ENCODE peak calls at places on chromosomes 11 and 22, in seven cellular contexts. X is lower lobe of right lung, I is OCI-LY7, J is fibroblast of lung, C is A549, E is psoas muscle, T is dorsolateral prefrontal cortex. R is an unnamed sample.

GRCh38 chr11:120793806-120794479 is 230.0 kb upstream of the TBCEL start:
- DNase-seq in E (no peak), T (no peak), I (no peak), C (no peak), X (no peak), J (no peak), R (no peak)

GRCh38 chr11:16982256-16982671 is 31.9 kb downstream of the PLEKHA7 start:
- DNase-seq in J (no peak), E (no peak), I (no peak), C (no peak), X (no peak), T (no peak), R (no peak)

GRCh38 chr11:63502252-63502820 is 3.5 kb upstream of the LGALS12 start:
- DNase-seq in E (no peak), T (no peak), C (no peak), X (no peak), I (no peak), J (no peak), R (no peak)

GRCh38 chr22:44638966-44639739 is 62.9 kb upstream of the PRR5 start:
- DNase-seq in E (no peak), X (peak), J (no peak), T (peak), I (no peak), C (no peak), R (no peak)

GRCh38 chr11:17918049-17918605 is 94.7 kb downstream of the SERGEF start:
- DNase-seq in J (no peak), I (no peak), X (no peak), E (no peak), T (no peak), C (no peak), R (no peak)

GRCh38 chr11:73172992-73173656 is 31.0 kb upstream of the FCHSD2 start:
- DNase-seq in E (no peak), J (no peak), I (no peak), C (no peak), X (no peak), T (no peak), R (no peak)

GRCh38 chr11:118930152-118930712 is 4.5 kb upstream of the BCL9L start:
- DNase-seq in I (peak), T (peak), J (peak), C (no peak), X (peak), E (peak), R (peak)

GRCh38 chr11:65355013-65355775 is 643 bp downstream of the TIGD3 start:
- DNase-seq in E (peak), T (peak), I (peak), C (peak), X (peak), J (no peak), R (no peak)

GRCh38 chr11:70095541-70096252 is 17.6 kb downstream of the ANO1 start:
- DNase-seq in X (no peak), C (no peak), J (no peak), I (no peak), T (no peak), E (no peak), R (no peak)

GRCh38 chr11:61092280-61092766 is 10.0 kb upstream of the CD5 start:
- DNase-seq in X (no peak), E (no peak), C (no peak), I (no peak), T (no peak), J (no peak), R (no peak)

GRCh38 chr11:46649180-46649738 is 31.9 kb downstream of the ATG13 start:
- DNase-seq in E (no peak), C (no peak), J (peak), I (no peak), X (no peak), T (peak), R (peak)

GRCh38 chr22:29385748-29386147 is 2.6 kb downstream of the AP1B1 start:
- DNase-seq in J (no peak), E (no peak), X (no peak), I (peak), C (no peak), T (no peak), R (no peak)

GRCh38 chr11:45754261-45754709 is 50.7 kb upstream of the SLC35C1 start:
- DNase-seq in T (no peak), J (peak), E (no peak), X (peak), C (no peak), I (no peak), R (no peak)

GRCh38 chr22:46843691-46844297 is 81.3 kb downstream of the TBC1D22A start:
- DNase-seq in J (peak), E (no peak), I (no peak), T (no peak), C (no peak), X (no peak), R (no peak)

GRCh38 chr11:1388763-1389102 is 1.0 kb upstream of the BRSK2 start:
- DNase-seq in I (no peak), C (no peak), X (no peak), J (peak), E (no peak), T (no peak), R (no peak)

GRCh38 chr11:113895367-113896155 is 9.0 kb upstream of the HTR3B start:
- DNase-seq in I (no peak), J (no peak), C (no peak), X (no peak), E (no peak), T (no peak), R (peak)

GRCh38 chr22:17962168-17962567 is 62.2 kb downstream of the MICAL3 start:
- DNase-seq in C (no peak), E (no peak), J (no peak), T (no peak), X (no peak), I (no peak), R (no peak)

GRCh38 chr11:72223615-72224586 is 666 bp upstream of the INPPL1 start:
- DNase-seq in C (no peak), J (peak), I (peak), E (peak), T (no peak), X (peak), R (no peak)

GRCh38 chr11:14927146-14927545 is 35.1 kb upstream of the CYP2R1 start:
- DNase-seq in I (no peak), J (peak), E (no peak), C (no peak), X (no peak), T (no peak), R (no peak)

GRCh38 chr11:75105462-75105925 is 8.8 kb upstream of the OR2AT4 start:
- DNase-seq in I (no peak), C (no peak), T (no peak), E (no peak), J (peak), X (no peak), R (no peak)

GRCh38 chr11:14075118-14075601 is 112.6 kb downstream of the SPON1 start:
- DNase-seq in I (no peak), J (peak), X (no peak), E (no peak), C (no peak), T (no peak), R (no peak)

GRCh38 chr11:3219281-3219892 is 774 bp upstream of the MRGPRG start:
- DNase-seq in X (peak), J (no peak), E (no peak), C (no peak), T (no peak), I (no peak), R (no peak)

GRCh38 chr11:102914238-102915043 is 39.7 kb upstream of the MMP12 start:
- DNase-seq in J (peak), E (no peak), I (no peak), X (no peak), T (no peak), C (peak), R (peak)

GRCh38 chr22:22870577-22871398 is 16.8 kb upstream of the IGLL5 start:
- DNase-seq in X (no peak), E (no peak), J (no peak), T (no peak), I (peak), C (no peak), R (no peak)

GRCh38 chr11:35144103-35144741 is 5.3 kb downstream of the CD44 start:
- DNase-seq in I (peak), X (no peak), C (no peak), J (peak), T (no peak), E (no peak), R (no peak)

GRCh38 chr11:26348776-26349175 is 16.8 kb downstream of the ANO3 start:
- DNase-seq in X (no peak), I (no peak), T (no peak), C (no peak), E (no peak), J (no peak), R (no peak)

GRCh38 chr11:114399903-114400221 is 449 bp downstream of the C11orf71 start:
- DNase-seq in I (peak), T (no peak), E (no peak), C (peak), X (peak), J (no peak), R (no peak)

GRCh38 chr22:24503137-24503850 is 8.2 kb downstream of the UPB1 start:
- DNase-seq in T (no peak), I (peak), J (peak), E (peak), X (peak), C (peak), R (no peak)

GRCh38 chr11:110979696-110980095 is 265.8 kb upstream of the POU2AF2 start:
- DNase-seq in T (no peak), I (no peak), C (no peak), E (no peak), X (no peak), J (peak), R (no peak)

GRCh38 chr11:36360833-36361232 is 64.7 kb downstream of the PRR5L start:
- DNase-seq in I (peak), T (no peak), X (no peak), E (no peak), J (no peak), C (no peak), R (no peak)

GRCh38 chr11:8604078-8604723 is 10.2 kb upstream of the STK33 start:
- DNase-seq in I (peak), T (no peak), J (peak), C (peak), E (peak), X (peak), R (peak)

GRCh38 chr11:117877120-117877784 is 794 bp upstream of the FXYD6 start:
- DNase-seq in T (no peak), I (no peak), E (no peak), J (no peak), C (no peak), X (no peak), R (no peak)

GRCh38 chr11:116595305-116595880 is 177.4 kb downstream of the BUD13 start:
- DNase-seq in T (no peak), J (no peak), E (no peak), X (no peak), I (no peak), C (no peak), R (no peak)

GRCh38 chr11:23280088-23280487 is 419.8 kb upstream of the CCDC179 start:
- DNase-seq in E (no peak), T (no peak), J (peak), X (no peak), C (no peak), I (no peak), R (no peak)

GRCh38 chr11:1760351-1761109 is 3.2 kb downstream of the CTSD start:
- DNase-seq in X (peak), C (no peak), T (peak), J (peak), E (peak), I (no peak), R (no peak)

DNA sequence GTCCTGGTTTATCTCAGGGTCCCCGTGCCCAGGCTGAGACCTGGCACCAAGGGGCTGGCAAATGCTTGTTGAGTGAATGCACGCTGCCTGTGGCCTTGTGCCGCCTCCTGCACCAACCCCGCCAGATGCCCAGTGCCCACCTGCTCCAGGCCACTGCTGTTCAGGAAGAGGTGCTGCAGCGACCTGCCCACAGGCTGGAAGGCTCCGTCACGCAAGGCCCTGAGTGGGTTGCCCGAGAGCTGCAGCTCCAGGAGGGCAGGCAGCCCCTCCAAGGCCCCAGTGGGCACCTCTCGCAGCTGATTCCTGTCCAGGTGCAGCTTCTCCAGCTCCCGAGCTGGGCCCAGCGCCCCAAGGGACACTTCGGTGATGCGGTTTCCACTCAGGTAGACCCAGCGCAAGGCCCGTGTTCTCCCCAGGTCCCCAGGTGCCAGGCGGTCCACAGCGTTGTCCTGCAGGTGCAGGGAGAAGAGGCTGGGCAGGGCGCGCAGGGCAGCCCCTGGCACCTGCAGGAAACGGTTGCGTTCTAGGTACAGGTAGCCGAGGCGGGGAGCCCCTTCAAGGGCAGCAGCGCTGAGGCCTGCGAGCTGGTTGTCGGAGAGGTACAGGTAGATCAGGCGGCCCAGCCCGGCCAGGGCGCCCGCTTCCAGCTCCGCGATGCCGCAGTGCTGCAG is 3.6 kb downstream of the CHADL start:
- DNase-seq in J (no peak), T (no peak), X (no peak), E (no peak), C (no peak), I (no peak), R (no peak)
- TF ChIP-seq CTCF in J (no peak), T (no peak), X (no peak), E (no peak), C (no peak), I (no peak), R (no peak)

GRCh38 chr11:128890543-128891409 is at the start of gene KCNJ5:
- DNase-seq in J (no peak), T (peak), E (peak), X (peak), C (peak), I (no peak), R (no peak)

GRCh38 chr11:128891410-128891861 is 280 bp downstream of the KCNJ5 start:
- DNase-seq in E (no peak), J (no peak), C (no peak), T (no peak), X (no peak), I (no peak), R (no peak)

GRCh38 chr11:128889657-128890213 is 1.4 kb upstream of the KCNJ5 start:
- DNase-seq in X (no peak), I (no peak), E (no peak), J (no peak), T (no peak), C (no peak), R (no peak)

GRCh38 chr11:128891912-128892398 is 799 bp downstream of the KCNJ5 start:
- DNase-seq in T (no peak), C (no peak), I (no peak), X (no peak), E (no peak), J (no peak), R (no peak)

GRCh38 chr11:128890216-128890542 is 977 bp upstream of the KCNJ5 start:
- DNase-seq in E (no peak), I (no peak), C (no peak), T (no peak), J (no peak), X (no peak), R (no peak)
- H3K4me3 ChIP-seq in E (peak), I (no peak), C (peak), T (peak), J (peak), X (peak), R (peak)

GRCh38 chr22:37123649-37124048 is 14.1 kb upstream of the TMPRSS6 start:
- DNase-seq in I (no peak), E (no peak), J (no peak), T (no peak), X (no peak), C (no peak), R (no peak)

GRCh38 chr22:37119872-37120271 is 10.4 kb upstream of the TMPRSS6 start:
- DNase-seq in C (no peak), T (no peak), I (no peak), X (no peak), J (no peak), E (no peak), R (no peak)

GRCh38 chr22:37122598-37123180 is 13.2 kb upstream of the TMPRSS6 start:
- DNase-seq in E (no peak), X (no peak), J (no peak), C (no peak), T (no peak), I (no peak), R (no peak)

GRCh38 chr22:37120569-37121340 is 11.2 kb upstream of the TMPRSS6 start:
- DNase-seq in E (no peak), X (no peak), I (no peak), J (no peak), C (no peak), T (no peak), R (no peak)

DNA sequence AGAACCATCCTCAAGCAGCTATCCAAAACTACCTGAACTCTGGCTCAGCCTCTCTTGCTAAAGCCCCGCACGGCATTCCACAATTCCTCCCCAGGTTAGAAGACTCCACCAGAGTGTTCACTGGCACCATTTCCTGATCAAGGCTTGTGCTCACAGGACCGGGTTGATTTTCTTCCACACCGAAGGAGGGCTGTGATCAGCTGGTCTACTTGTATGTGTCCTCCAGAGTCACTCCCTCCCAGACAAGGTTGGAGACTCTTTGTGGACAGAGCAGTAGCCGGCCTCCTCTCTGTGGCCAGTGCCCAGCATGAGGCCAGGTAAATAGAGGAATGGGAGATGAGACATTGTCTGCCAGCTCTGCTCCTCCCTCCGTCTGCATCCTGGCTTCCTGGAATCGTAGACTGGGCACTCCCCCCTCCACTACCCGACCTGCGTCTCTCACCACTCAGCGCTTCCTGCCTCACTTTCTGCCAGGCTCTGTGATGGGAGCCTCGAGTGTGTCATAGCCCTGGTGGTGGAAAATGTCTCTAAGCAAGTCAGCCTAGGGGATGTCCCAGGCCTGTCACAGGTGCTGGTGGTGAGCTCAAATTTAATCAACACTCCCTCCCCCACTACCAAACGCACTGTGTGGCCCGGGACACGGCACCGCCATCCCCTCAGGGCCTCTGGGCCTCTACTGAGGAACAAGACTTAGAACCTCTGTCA is 12.5 kb upstream of the TMPRSS6 start:
- DNase-seq in X (no peak), T (no peak), C (no peak), E (no peak), I (peak), J (peak), R (no peak)
- TF ChIP-seq CTCF in X (no peak), T (no peak), C (no peak), E (no peak), I (no peak), J (no peak), R (no peak)

DNA sequence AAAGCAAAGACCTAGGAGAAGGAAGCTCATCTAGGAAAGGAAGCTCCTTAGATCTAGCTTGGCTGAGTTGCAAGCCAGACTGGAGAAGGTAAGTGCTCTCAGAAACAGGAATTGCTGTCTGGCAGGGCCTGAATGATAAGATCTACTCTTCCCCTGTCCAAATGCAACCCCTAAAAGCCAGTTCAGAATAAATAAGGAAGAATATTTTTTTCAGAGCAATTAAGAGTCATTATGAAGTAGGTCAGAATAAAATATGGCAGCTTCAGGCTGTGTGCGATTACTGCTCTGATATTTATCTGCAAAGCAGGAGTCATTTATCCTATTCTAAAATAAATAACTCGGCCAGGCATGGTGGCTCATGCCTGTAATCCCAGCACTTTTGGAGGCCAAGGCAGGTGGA is 82.1 kb downstream of the PIWIL4 start:
- DNase-seq in I (no peak), C (no peak), J (no peak), T (no peak), X (no peak), E (no peak), R (no peak)
- H3K4me3 ChIP-seq in I (no peak), C (no peak), J (no peak), T (no peak), X (no peak), E (no peak), R (no peak)

DNA sequence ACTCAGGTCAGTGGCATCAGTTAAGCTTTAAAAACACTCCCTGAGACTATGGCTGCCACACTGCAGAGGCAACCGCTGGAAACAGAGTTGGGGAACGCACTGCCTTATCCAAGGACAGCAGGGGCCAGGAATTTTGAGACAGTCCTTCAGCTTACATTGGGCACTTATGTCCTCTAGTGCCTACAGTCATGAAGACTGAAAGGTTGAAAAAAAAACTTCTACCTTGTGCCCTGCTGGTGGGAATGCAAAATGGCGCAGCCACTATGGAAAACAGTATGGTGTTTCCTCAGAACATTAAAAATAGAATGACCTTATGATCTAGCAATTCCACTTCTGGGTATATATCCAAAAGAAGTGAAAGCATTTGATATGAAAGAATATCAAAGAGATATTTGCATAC is 19.6 kb downstream of the DKK3 start:
- DNase-seq in T (no peak), I (no peak), E (no peak), C (no peak), X (no peak), J (no peak), R (no peak)
- TF ChIP-seq CTCF in T (no peak), I (no peak), E (no peak), C (no peak), X (no peak), J (no peak), R (no peak)